ENCODE peak calls at places on chromosomes 3 and 15, in four cellular contexts. T, C, N and V are unnamed samples.

GRCh38 chr3:14633819-14634424 is 17.6 kb upstream of the CCDC174 start:
- DNase-seq in C (peak), T (peak), N (no peak), V (no peak)

GRCh38 chr3:33991673-33992072 is 193.2 kb downstream of the PDCD6IP start:
- DNase-seq in T (no peak), N (no peak), C (no peak), V (no peak)

GRCh38 chr3:190721330-190721729 is 141.2 kb downstream of the GMNC start:
- DNase-seq in N (no peak), C (no peak), T (no peak), V (no peak)

GRCh38 chr3:108437439-108437838 is 73.0 kb downstream of the MYH15 start:
- DNase-seq in T (no peak), N (no peak), C (no peak), V (no peak)

GRCh38 chr3:159273070-159273469 is 471.2 kb downstream of the MFSD1 start:
- DNase-seq in N (no peak), T (no peak), C (no peak), V (no peak)

GRCh38 chr15:75796321-75796720 is 46.9 kb upstream of the UBE2Q2 start:
- DNase-seq in N (no peak), T (no peak), C (no peak), V (no peak)

GRCh38 chr15:99432271-99433025 is 133.3 kb upstream of the MEF2A start:
- DNase-seq in N (peak), C (peak), T (no peak), V (peak)

GRCh38 chr3:39519554-39519953 is 52.1 kb downstream of the MOBP start:
- DNase-seq in T (no peak), N (no peak), C (no peak), V (no peak)

GRCh38 chr15:74954515-74954914 is 2.1 kb downstream of the RPP25 start:
- DNase-seq in N (peak), T (peak), C (peak), V (no peak)

GRCh38 chr3:81735334-81735733 is 26.1 kb downstream of the GBE1 start:
- DNase-seq in T (no peak), C (peak), N (no peak), V (no peak)

GRCh38 chr3:158789592-158789991 is 12.3 kb upstream of the MFSD1 start:
- DNase-seq in C (no peak), N (no peak), T (peak), V (no peak)

GRCh38 chr15:88657326-88658069 is 18.7 kb downstream of the ISG20 start:
- DNase-seq in C (peak), T (peak), N (peak), V (no peak)

GRCh38 chr3:32483772-32484171 is 18.9 kb downstream of the CMTM6 start:
- DNase-seq in N (no peak), C (no peak), T (no peak), V (no peak)

GRCh38 chr3:168803536-168803935 is 707.8 kb upstream of the GOLIM4 start:
- DNase-seq in N (no peak), T (peak), C (no peak), V (no peak)

GRCh38 chr3:181808053-181808452 is 96.3 kb downstream of the SOX2 start:
- DNase-seq in T (no peak), C (no peak), N (no peak), V (no peak)

GRCh38 chr3:98778852-98779379 is 15.8 kb downstream of the ST3GAL6 start:
- DNase-seq in T (peak), C (no peak), N (no peak), V (no peak)

DNA sequence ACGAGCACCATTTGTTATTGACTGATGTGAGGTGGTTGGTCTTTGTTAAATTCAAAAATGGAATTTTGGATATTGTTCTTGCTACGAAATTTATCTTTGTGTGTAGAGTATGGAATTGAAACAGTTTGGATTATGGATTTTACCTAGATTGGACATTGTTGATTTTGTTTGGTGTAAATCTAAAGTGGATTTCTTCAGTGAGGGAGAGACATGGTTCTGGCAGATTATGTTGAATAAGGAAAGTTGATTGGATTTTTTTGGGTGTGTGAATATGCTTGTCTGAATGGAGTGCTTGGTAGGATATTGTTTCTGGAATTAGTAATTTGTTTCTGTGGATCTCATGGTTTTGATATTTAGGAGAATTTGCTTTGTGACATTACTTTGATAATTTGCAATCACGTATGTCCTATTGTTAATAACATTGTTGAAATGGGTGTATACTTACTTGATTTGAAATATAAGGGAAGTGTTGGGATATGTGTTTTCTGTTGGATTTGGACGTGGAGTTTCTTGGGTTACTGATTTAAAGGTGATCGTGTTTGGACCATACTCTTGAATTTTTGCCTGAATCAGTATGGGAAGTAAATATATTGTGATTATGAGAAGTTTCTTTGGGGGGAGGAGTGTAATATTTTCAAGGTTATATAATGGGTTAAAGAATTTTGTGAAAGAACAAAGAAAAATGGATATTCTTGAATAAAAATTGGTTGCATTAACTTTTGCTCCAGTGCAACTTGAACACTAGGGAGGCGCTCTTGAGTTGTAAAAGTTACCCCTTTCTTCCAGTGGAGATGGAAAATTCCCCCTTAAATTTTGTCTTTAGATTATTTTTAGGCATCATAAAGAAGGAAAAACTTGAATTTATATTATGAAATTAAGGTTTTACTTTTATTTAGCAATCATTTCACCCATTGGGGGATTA is 875 bp upstream of the CHD2 start:
- DNase-seq in C (no peak), T (peak), N (no peak), V (no peak)
- TF ChIP-seq CTCF in C (peak), T (peak), N (no peak), V (peak)

GRCh38 chr3:196159952-196160804 is 51.0 kb downstream of the ZDHHC19 start:
- DNase-seq in N (no peak), C (peak), T (peak), V (no peak)
- TF ChIP-seq POLR2A in N (no peak), C (no peak), T (no peak), V (no peak)

GRCh38 chr3:53495091-53495517 is 693 bp downstream of the CACNA1D start:
- DNase-seq in T (no peak), N (no peak), C (no peak), V (no peak)
- H3K27ac ChIP-seq in T (no peak), N (no peak), C (peak), V (no peak)

DNA sequence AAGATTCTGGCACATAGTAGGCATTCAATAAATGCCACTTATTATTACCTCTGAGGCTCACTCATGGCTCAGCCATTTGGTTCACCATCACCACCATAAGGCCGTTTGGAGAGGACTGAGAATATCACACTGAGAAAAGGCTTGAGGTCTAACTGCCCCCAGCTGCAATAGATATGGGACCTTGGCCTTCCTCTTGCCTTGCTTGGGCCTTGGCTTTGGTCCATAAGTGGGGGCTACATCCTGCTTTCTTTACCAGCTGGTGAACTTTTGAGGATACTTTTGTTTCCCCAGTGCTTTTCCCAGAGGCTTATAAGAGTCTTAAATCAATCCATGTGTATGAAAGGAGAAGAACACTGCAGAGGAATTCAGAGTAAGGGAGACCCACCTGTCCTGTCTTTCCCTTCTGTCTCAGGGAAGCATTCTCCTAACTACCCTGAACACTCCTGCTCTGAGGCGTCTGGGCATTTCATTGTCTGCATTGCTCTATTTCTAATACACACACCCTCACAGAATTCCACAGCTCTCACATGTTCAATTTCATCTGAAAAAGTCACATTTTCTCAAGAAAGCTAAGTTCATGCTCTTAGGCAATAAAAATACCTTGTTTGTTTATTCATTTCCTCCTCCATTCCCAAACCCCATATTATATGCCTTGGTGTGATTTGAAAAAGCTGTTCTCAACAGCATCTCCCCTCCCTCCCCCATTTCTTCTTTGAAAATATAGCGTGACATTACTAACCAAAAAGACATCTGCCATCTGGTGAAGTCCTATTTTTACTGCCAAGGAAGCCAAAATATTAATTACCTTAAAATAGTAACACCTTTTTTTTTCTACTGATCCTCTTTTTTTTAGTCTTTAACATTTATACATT is 22.5 kb upstream of the KCNMB2 start:
- DNase-seq in T (no peak), C (no peak), N (no peak), V (no peak)
- TF ChIP-seq CTCF in T (no peak), C (no peak), N (no peak), V (no peak)

GRCh38 chr15:66497502-66498455 is at the start of gene SNAPC5:
- DNase-seq in T (peak), C (peak), N (peak), V (peak)

GRCh38 chr15:66502491-66502890 is 2.2 kb downstream of the RPL4 start:
- DNase-seq in C (no peak), T (no peak), N (no peak), V (no peak)

GRCh38 chr15:66494262-66494661 is 3.3 kb downstream of the SNAPC5 start:
- DNase-seq in C (no peak), N (no peak), T (no peak), V (no peak)

GRCh38 chr15:66496951-66497501 is 536 bp downstream of the SNAPC5 start:
- DNase-seq in T (no peak), N (no peak), C (no peak), V (no peak)

DNA sequence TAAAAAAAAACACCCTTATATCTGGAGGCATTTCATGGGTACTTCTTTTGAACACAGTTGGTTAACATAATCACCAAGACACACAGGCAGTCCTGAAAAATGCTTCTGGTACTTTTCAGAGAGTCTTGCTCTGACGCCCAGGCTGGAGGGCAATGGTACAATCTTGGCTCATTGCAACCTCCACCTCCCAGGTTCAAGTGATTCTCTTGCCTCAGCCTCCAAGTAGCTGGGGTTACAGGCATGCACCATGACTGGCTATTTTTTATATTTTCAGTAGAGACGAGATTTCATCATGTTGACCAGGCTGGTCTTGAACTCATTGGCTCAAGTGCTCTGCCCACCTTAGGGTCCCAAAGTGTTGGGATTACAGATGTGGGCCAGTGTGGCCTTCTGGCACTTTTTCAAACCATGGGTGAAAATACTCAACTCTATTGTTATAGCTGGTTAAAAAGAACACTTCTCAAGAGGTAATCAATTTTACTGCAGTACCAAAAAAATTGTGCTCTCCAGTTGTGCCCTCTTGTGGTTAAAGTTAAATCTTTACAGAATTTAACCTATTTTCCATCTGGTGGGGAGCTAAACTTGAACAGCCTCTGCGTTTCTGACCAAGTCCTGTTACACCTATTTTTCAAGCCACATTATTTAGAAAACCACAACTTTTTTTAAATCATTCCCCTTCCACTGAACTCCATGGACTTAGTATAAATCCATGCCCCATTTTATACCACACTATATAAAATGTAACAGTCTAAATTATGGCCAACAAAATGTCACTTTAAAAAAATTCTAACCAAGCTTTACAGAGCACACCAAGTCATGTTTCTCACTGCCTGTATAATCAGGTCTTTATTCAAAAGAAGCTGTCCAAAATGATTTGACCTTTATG is 1.2 kb upstream of the SNAPC5 start:
- DNase-seq in N (no peak), T (peak), C (no peak), V (no peak)
- TF ChIP-seq POLR2A in N (no peak), T (no peak), C (no peak), V (no peak)

GRCh38 chr3:184896336-184896735 is 84.4 kb downstream of the VPS8 start:
- DNase-seq in T (no peak), C (no peak), N (no peak), V (no peak)
- H3K27ac ChIP-seq in T (no peak), C (no peak), N (no peak), V (no peak)

DNA sequence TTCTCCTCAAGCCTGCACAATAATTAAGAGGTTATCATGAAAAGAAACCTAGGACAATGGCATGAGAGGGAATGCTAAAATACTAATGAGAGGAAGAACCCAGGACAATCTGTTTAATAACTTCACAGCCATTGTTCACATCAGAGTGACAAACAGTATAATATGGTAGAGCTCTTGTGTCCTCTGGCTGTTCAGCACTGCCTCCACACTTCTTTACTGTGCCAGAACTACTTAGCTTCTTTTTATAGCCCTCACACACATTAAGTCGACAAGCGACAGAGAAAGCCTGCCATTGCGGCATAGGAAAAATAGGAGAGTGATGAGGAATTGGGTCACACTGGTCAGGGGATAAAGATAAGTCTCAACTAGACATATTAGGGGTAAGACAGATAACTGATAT is 65.1 kb upstream of the MEIS2 start:
- DNase-seq in C (no peak), T (no peak), N (no peak), V (no peak)
- TF ChIP-seq CTCF in C (no peak), T (no peak), N (no peak), V (no peak)

GRCh38 chr15:85582076-85582718 is 201.8 kb downstream of the AKAP13 start:
- DNase-seq in C (no peak), N (peak), T (peak), V (no peak)

GRCh38 chr15:85584791-85585360 is 204.5 kb downstream of the AKAP13 start:
- DNase-seq in C (no peak), T (no peak), N (no peak), V (no peak)

GRCh38 chr15:85582719-85583089 is 202.3 kb downstream of the AKAP13 start:
- DNase-seq in C (peak), T (peak), N (peak), V (no peak)

GRCh38 chr15:85581495-85581894 is 201.1 kb downstream of the AKAP13 start:
- DNase-seq in C (peak), N (peak), T (no peak), V (peak)

GRCh38 chr15:85583404-85584390 is 203.3 kb downstream of the AKAP13 start:
- DNase-seq in T (peak), N (no peak), C (no peak), V (no peak)
- TF ChIP-seq POLR2A in T (no peak), N (no peak), C (no peak), V (no peak)

GRCh38 chr3:42068303-42069088 is 22.7 kb upstream of the TRAK1 start:
- DNase-seq in C (no peak), N (no peak), T (no peak), V (no peak)
- H3K27ac ChIP-seq in C (peak), N (peak), T (no peak), V (peak)